ENCODE peak calls at places on chromosomes 2 and 18, in nine cellular contexts. One of them, this sample, is unnamed.
A peak's percentile ranks its signal among the peaks of the same experiment; 100 is the strongest.

GRCh38 chr2:227325824-227326195 is 759 bp downstream of the MFF start:
- DNase-seq in cardiac fibroblast: peak; percentile 54
- DNase-seq in astrocyte of the spinal cord: peak; percentile 57
- DNase-seq in OCI-LY7: peak; percentile 26
- DNase-seq in H1: no peak
- DNase-seq in HL-60: peak; percentile 20
- DNase-seq in WERI-Rb-1: peak; percentile 29
- DNase-seq in PC-3: peak; percentile 62
- DNase-seq in neural progenitor cell: peak; percentile 67
- DNase-seq in this sample: peak; percentile 57

GRCh38 chr2:233832869-233833812 is 21.2 kb downstream of the HJURP start:
- DNase-seq in PC-3: peak; percentile 54
- DNase-seq in OCI-LY7: peak; percentile 38
- DNase-seq in astrocyte of the spinal cord: peak; percentile 49
- DNase-seq in H1: peak; percentile 38
- DNase-seq in cardiac fibroblast: peak; percentile 62
- DNase-seq in WERI-Rb-1: peak; percentile 72
- DNase-seq in HL-60: no peak
- DNase-seq in neural progenitor cell: peak; percentile 85
- DNase-seq in this sample: peak; percentile 78

GRCh38 chr2:108958002-108958401 is 31.0 kb downstream of the EDAR start:
- DNase-seq in cardiac fibroblast: no peak
- DNase-seq in OCI-LY7: no peak
- DNase-seq in H1: no peak
- DNase-seq in neural progenitor cell: no peak
- DNase-seq in PC-3: no peak
- DNase-seq in astrocyte of the spinal cord: no peak
- DNase-seq in WERI-Rb-1: no peak
- DNase-seq in HL-60: no peak
- DNase-seq in this sample: no peak

GRCh38 chr2:159867557-159868330 is 69.7 kb upstream of the CD302 start:
- DNase-seq in OCI-LY7: no peak
- DNase-seq in PC-3: no peak
- DNase-seq in neural progenitor cell: peak; percentile 35
- DNase-seq in H1: no peak
- DNase-seq in WERI-Rb-1: peak; percentile 16
- DNase-seq in cardiac fibroblast: no peak
- DNase-seq in HL-60: no peak
- DNase-seq in astrocyte of the spinal cord: no peak
- DNase-seq in this sample: no peak

GRCh38 chr2:130846686-130847375 is 10.1 kb downstream of the ARHGEF4 start:
- DNase-seq in astrocyte of the spinal cord: peak; percentile 77
- DNase-seq in HL-60: no peak
- DNase-seq in OCI-LY7: no peak
- DNase-seq in neural progenitor cell: no peak
- DNase-seq in WERI-Rb-1: no peak
- DNase-seq in cardiac fibroblast: no peak
- DNase-seq in H1: no peak
- DNase-seq in PC-3: peak; percentile 64
- DNase-seq in this sample: no peak

GRCh38 chr18:24560511-24560981 is 100.1 kb downstream of the HRH4 start:
- DNase-seq in astrocyte of the spinal cord: no peak
- DNase-seq in HL-60: no peak
- DNase-seq in OCI-LY7: no peak
- DNase-seq in H1: peak; percentile 46
- DNase-seq in PC-3: no peak
- DNase-seq in neural progenitor cell: peak; percentile 45
- DNase-seq in cardiac fibroblast: no peak
- DNase-seq in WERI-Rb-1: no peak
- DNase-seq in this sample: no peak

GRCh38 chr2:233114421-233114861 is 54.3 kb downstream of the INPP5D start:
- DNase-seq in astrocyte of the spinal cord: peak; percentile 70
- DNase-seq in H1: no peak
- DNase-seq in OCI-LY7: no peak
- DNase-seq in neural progenitor cell: no peak
- DNase-seq in HL-60: no peak
- DNase-seq in PC-3: no peak
- DNase-seq in cardiac fibroblast: no peak
- DNase-seq in WERI-Rb-1: no peak
- DNase-seq in this sample: no peak

GRCh38 chr2:133497261-133497893 is 70.9 kb downstream of the NCKAP5 start:
- DNase-seq in H1: no peak
- DNase-seq in PC-3: no peak
- DNase-seq in OCI-LY7: no peak
- DNase-seq in neural progenitor cell: peak; percentile 88
- DNase-seq in HL-60: no peak
- DNase-seq in cardiac fibroblast: no peak
- DNase-seq in astrocyte of the spinal cord: no peak
- DNase-seq in WERI-Rb-1: no peak
- DNase-seq in this sample: peak; percentile 4

GRCh38 chr2:239302808-239303557 is 97.8 kb downstream of the HDAC4 start:
- DNase-seq in HL-60: no peak
- DNase-seq in cardiac fibroblast: no peak
- DNase-seq in neural progenitor cell: no peak
- DNase-seq in WERI-Rb-1: no peak
- DNase-seq in H1: no peak
- DNase-seq in PC-3: no peak
- DNase-seq in OCI-LY7: no peak
- DNase-seq in astrocyte of the spinal cord: no peak
- DNase-seq in this sample: no peak

GRCh38 chr2:200987137-200987536 is 23.7 kb upstream of the ORC2 start:
- DNase-seq in WERI-Rb-1: no peak
- DNase-seq in cardiac fibroblast: no peak
- DNase-seq in neural progenitor cell: no peak
- DNase-seq in H1: no peak
- DNase-seq in PC-3: no peak
- DNase-seq in astrocyte of the spinal cord: no peak
- DNase-seq in HL-60: no peak
- DNase-seq in OCI-LY7: no peak
- DNase-seq in this sample: no peak

GRCh38 chr2:102749938-102750337 is 11.9 kb upstream of the TMEM182 start:
- DNase-seq in cardiac fibroblast: no peak
- DNase-seq in PC-3: no peak
- DNase-seq in OCI-LY7: no peak
- DNase-seq in H1: no peak
- DNase-seq in HL-60: no peak
- DNase-seq in astrocyte of the spinal cord: no peak
- DNase-seq in neural progenitor cell: no peak
- DNase-seq in WERI-Rb-1: no peak
- DNase-seq in this sample: no peak

GRCh38 chr2:54839526-54840255 is 116.2 kb downstream of the EML6 start:
- DNase-seq in WERI-Rb-1: no peak
- DNase-seq in astrocyte of the spinal cord: no peak
- DNase-seq in HL-60: no peak
- DNase-seq in H1: no peak
- DNase-seq in OCI-LY7: no peak
- DNase-seq in PC-3: no peak
- DNase-seq in neural progenitor cell: no peak
- DNase-seq in cardiac fibroblast: no peak
- DNase-seq in this sample: no peak

GRCh38 chr18:24027156-24027555 is 12.6 kb downstream of the TTC39C start:
- DNase-seq in neural progenitor cell: no peak
- DNase-seq in OCI-LY7: no peak
- DNase-seq in cardiac fibroblast: peak; percentile 89
- DNase-seq in H1: no peak
- DNase-seq in PC-3: peak; percentile 84
- DNase-seq in astrocyte of the spinal cord: peak; percentile 78
- DNase-seq in WERI-Rb-1: no peak
- DNase-seq in HL-60: peak; percentile 83
- DNase-seq in this sample: peak; percentile 93

GRCh38 chr2:238787507-238787906 is 60.4 kb upstream of the TWIST2 start:
- DNase-seq in PC-3: no peak
- DNase-seq in cardiac fibroblast: no peak
- DNase-seq in neural progenitor cell: no peak
- DNase-seq in WERI-Rb-1: no peak
- DNase-seq in astrocyte of the spinal cord: no peak
- DNase-seq in OCI-LY7: no peak
- DNase-seq in H1: no peak
- DNase-seq in HL-60: no peak
- DNase-seq in this sample: no peak

GRCh38 chr2:201432038-201432437 is 19.2 kb downstream of the TRAK2 start:
- DNase-seq in cardiac fibroblast: peak; percentile 86
- DNase-seq in neural progenitor cell: no peak
- DNase-seq in WERI-Rb-1: no peak
- DNase-seq in H1: no peak
- DNase-seq in HL-60: no peak
- DNase-seq in OCI-LY7: no peak
- DNase-seq in astrocyte of the spinal cord: peak; percentile 38
- DNase-seq in PC-3: peak; percentile 74
- DNase-seq in this sample: peak; percentile 75

GRCh38 chr18:12598181-12598921 is 59.6 kb downstream of the SPIRE1 start:
- DNase-seq in neural progenitor cell: peak; percentile 15
- DNase-seq in astrocyte of the spinal cord: peak; percentile 54
- DNase-seq in cardiac fibroblast: peak; percentile 65
- DNase-seq in PC-3: peak; percentile 34
- DNase-seq in OCI-LY7: no peak
- DNase-seq in HL-60: no peak
- DNase-seq in WERI-Rb-1: no peak
- DNase-seq in H1: no peak
- DNase-seq in this sample: peak; percentile 44

GRCh38 chr18:35478520-35479435 is 19.0 kb downstream of the INO80C start:
- DNase-seq in H1: no peak
- DNase-seq in OCI-LY7: no peak
- DNase-seq in astrocyte of the spinal cord: peak; percentile 88
- DNase-seq in neural progenitor cell: no peak
- DNase-seq in PC-3: peak; percentile 83
- DNase-seq in cardiac fibroblast: peak; percentile 99
- DNase-seq in HL-60: no peak
- DNase-seq in WERI-Rb-1: no peak
- DNase-seq in this sample: peak; percentile 68
- H3K4me3 ChIP-seq in H1: no peak overlapping the region
- H3K4me3 ChIP-seq in OCI-LY7: no peak overlapping the region
- H3K4me3 ChIP-seq in astrocyte of the spinal cord: no peak overlapping the region
- H3K4me3 ChIP-seq in neural progenitor cell: no peak overlapping the region
- H3K4me3 ChIP-seq in PC-3: peak overlapping the region; percentile 48
- H3K4me3 ChIP-seq in cardiac fibroblast: peak overlapping the region; percentile 32
- H3K4me3 ChIP-seq in HL-60: no peak overlapping the region
- H3K4me3 ChIP-seq in WERI-Rb-1: no peak overlapping the region
- H3K4me3 ChIP-seq in this sample: no peak overlapping the region

GRCh38 chr2:119008108-119008507 is 66.1 kb downstream of the MARCO start:
- DNase-seq in OCI-LY7: no peak
- DNase-seq in WERI-Rb-1: peak; percentile 70
- DNase-seq in cardiac fibroblast: no peak
- DNase-seq in PC-3: peak; percentile 59
- DNase-seq in neural progenitor cell: no peak
- DNase-seq in astrocyte of the spinal cord: no peak
- DNase-seq in H1: no peak
- DNase-seq in HL-60: peak; percentile 36
- DNase-seq in this sample: no peak
- TF ChIP-seq CTCF in OCI-LY7: peak; percentile 22
- TF ChIP-seq CTCF in WERI-Rb-1: peak; percentile 59
- TF ChIP-seq CTCF in cardiac fibroblast: no peak
- TF ChIP-seq CTCF in PC-3: peak; percentile 58
- TF ChIP-seq CTCF in neural progenitor cell: no peak
- TF ChIP-seq CTCF in astrocyte of the spinal cord: no peak
- TF ChIP-seq CTCF in H1: no peak
- TF ChIP-seq CTCF in HL-60: peak; percentile 11
- TF ChIP-seq CTCF in this sample: no peak

DNA sequence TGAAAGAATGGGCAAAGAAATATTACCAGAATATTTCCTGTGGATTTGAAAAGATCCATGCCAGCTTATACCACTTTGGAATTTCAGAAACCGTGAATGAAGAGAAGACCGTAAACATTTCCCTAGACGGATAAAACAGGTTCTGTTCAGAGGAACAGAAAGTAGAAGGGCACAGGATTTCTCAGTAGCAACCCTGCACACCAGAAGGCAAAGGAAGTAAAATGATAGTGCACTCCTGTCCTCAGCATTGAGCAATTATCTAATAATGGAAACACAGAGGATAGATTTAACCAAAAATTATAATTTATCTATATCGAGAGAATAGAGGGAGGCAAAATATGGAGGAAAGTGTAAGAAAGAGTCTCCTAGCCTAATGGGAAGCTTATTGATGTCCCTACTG is 87.0 kb upstream of the ITGA6 start:
- DNase-seq in WERI-Rb-1: no peak
- DNase-seq in OCI-LY7: no peak
- DNase-seq in neural progenitor cell: no peak
- DNase-seq in HL-60: peak; percentile 7
- DNase-seq in PC-3: peak; percentile 11
- DNase-seq in astrocyte of the spinal cord: no peak
- DNase-seq in H1: no peak
- DNase-seq in cardiac fibroblast: no peak
- DNase-seq in this sample: no peak
- H3K4me3 ChIP-seq in WERI-Rb-1: no peak overlapping the region
- H3K4me3 ChIP-seq in OCI-LY7: no peak overlapping the region
- H3K4me3 ChIP-seq in neural progenitor cell: no peak overlapping the region
- H3K4me3 ChIP-seq in HL-60: no peak overlapping the region
- H3K4me3 ChIP-seq in PC-3: peak overlapping the region; percentile 41
- H3K4me3 ChIP-seq in astrocyte of the spinal cord: no peak overlapping the region
- H3K4me3 ChIP-seq in H1: no peak overlapping the region
- H3K4me3 ChIP-seq in cardiac fibroblast: no peak overlapping the region
- H3K4me3 ChIP-seq in this sample: no peak overlapping the region

DNA sequence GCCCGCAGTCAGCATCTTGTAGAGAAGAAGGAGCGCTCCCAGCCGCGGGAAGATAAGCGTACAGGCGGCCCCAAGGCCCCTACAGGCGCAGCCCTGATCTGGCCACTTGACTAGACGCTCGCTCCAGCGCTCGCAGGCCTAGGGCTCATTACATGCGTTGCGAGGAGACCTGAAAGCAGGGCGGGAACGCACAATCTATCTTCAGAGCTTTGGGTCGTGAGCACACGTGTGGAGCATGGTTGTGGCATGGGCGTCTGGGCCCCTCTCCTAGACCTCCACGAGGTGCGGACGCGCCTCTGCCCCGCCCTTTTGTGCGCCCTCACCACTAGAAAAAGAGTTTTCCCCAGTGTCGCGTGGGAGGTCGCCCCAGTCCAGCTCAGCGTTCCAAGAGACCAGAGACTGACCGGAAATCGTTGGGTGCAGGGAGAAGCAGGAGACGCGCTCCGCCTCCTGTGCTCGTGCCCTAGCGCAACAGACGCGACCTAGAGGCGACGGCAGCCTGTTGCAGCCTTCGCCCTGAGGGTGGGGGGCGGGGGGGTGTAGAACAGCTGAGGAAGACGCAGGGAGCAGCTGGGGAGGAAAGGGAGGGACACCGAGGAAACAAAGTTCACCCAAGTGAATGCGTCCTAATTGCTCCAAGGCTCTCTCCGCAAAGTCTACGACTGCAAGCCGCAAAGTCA is 12.6 kb downstream of the NR4A2 start:
- DNase-seq in WERI-Rb-1: peak; percentile 85
- DNase-seq in cardiac fibroblast: peak; percentile 43
- DNase-seq in neural progenitor cell: peak; percentile 49
- DNase-seq in PC-3: no peak
- DNase-seq in HL-60: no peak
- DNase-seq in H1: no peak
- DNase-seq in OCI-LY7: no peak
- DNase-seq in astrocyte of the spinal cord: no peak
- DNase-seq in this sample: peak; percentile 33
- TF ChIP-seq CTCF in WERI-Rb-1: peak; percentile 58
- TF ChIP-seq CTCF in cardiac fibroblast: peak; percentile 23
- TF ChIP-seq CTCF in neural progenitor cell: peak; percentile 11
- TF ChIP-seq CTCF in PC-3: no peak
- TF ChIP-seq CTCF in HL-60: no peak
- TF ChIP-seq CTCF in H1: peak; percentile 63
- TF ChIP-seq CTCF in OCI-LY7: no peak
- TF ChIP-seq CTCF in astrocyte of the spinal cord: peak; percentile 26
- TF ChIP-seq CTCF in this sample: peak; percentile 17